ENCODE peak calls at places on chromosome 11, in nine cellular contexts. One of them, this sample, is unnamed.

GRCh38 chr11:107848345-107848744 is 10.2 kb downstream of the SLC35F2 start:
- DNase-seq in CD8-positive, alpha-beta memory T cell: no peak
- DNase-seq in effector CD4-positive, alpha-beta T cell: no peak
- DNase-seq in stimulated activated CD4-positive, alpha-beta T cell treated with anti-CD3 and anti-CD28 coated beads, Interleukin-12 subunit alpha, Interleukin-12 subunit beta, amount 100 ng/mL, for 48 hours: no peak
- DNase-seq in right lobe of liver: no peak
- DNase-seq in AML-193: no peak
- DNase-seq in NCI-H1436: no peak
- DNase-seq in aorta: no peak
- DNase-seq in HFF-Myc: no peak
- DNase-seq in this sample: no peak

GRCh38 chr11:10657308-10658271 is 36.0 kb downstream of the IRAG1 start:
- DNase-seq in CD8-positive, alpha-beta memory T cell: no peak
- DNase-seq in effector CD4-positive, alpha-beta T cell: no peak
- DNase-seq in stimulated activated CD4-positive, alpha-beta T cell treated with anti-CD3 and anti-CD28 coated beads, Interleukin-12 subunit alpha, Interleukin-12 subunit beta, amount 100 ng/mL, for 48 hours: no peak
- DNase-seq in right lobe of liver: no peak
- DNase-seq in AML-193: no peak
- DNase-seq in NCI-H1436: no peak
- DNase-seq in aorta: no peak
- DNase-seq in HFF-Myc: no peak
- DNase-seq in this sample: peak

GRCh38 chr11:46009647-46010046 is 87.2 kb downstream of the LARGE2 start:
- DNase-seq in CD8-positive, alpha-beta memory T cell: no peak
- DNase-seq in effector CD4-positive, alpha-beta T cell: no peak
- DNase-seq in stimulated activated CD4-positive, alpha-beta T cell treated with anti-CD3 and anti-CD28 coated beads, Interleukin-12 subunit alpha, Interleukin-12 subunit beta, amount 100 ng/mL, for 48 hours: no peak
- DNase-seq in right lobe of liver: no peak
- DNase-seq in AML-193: no peak
- DNase-seq in NCI-H1436: no peak
- DNase-seq in aorta: no peak
- DNase-seq in HFF-Myc: no peak
- DNase-seq in this sample: no peak

GRCh38 chr11:111206472-111206871 is 39.1 kb upstream of the POU2AF2 start:
- DNase-seq in CD8-positive, alpha-beta memory T cell: no peak
- DNase-seq in effector CD4-positive, alpha-beta T cell: no peak
- DNase-seq in stimulated activated CD4-positive, alpha-beta T cell treated with anti-CD3 and anti-CD28 coated beads, Interleukin-12 subunit alpha, Interleukin-12 subunit beta, amount 100 ng/mL, for 48 hours: no peak
- DNase-seq in right lobe of liver: no peak
- DNase-seq in AML-193: no peak
- DNase-seq in NCI-H1436: no peak
- DNase-seq in aorta: no peak
- DNase-seq in HFF-Myc: no peak
- DNase-seq in this sample: no peak

GRCh38 chr11:114179234-114179941 is 116.8 kb upstream of the NNMT start:
- DNase-seq in CD8-positive, alpha-beta memory T cell: no peak
- DNase-seq in effector CD4-positive, alpha-beta T cell: no peak
- DNase-seq in stimulated activated CD4-positive, alpha-beta T cell treated with anti-CD3 and anti-CD28 coated beads, Interleukin-12 subunit alpha, Interleukin-12 subunit beta, amount 100 ng/mL, for 48 hours: no peak
- DNase-seq in right lobe of liver: peak
- DNase-seq in AML-193: no peak
- DNase-seq in NCI-H1436: no peak
- DNase-seq in aorta: peak
- DNase-seq in HFF-Myc: no peak
- DNase-seq in this sample: no peak

GRCh38 chr11:102177974-102178631 is 67.9 kb downstream of the YAP1 start:
- DNase-seq in CD8-positive, alpha-beta memory T cell: no peak
- DNase-seq in effector CD4-positive, alpha-beta T cell: no peak
- DNase-seq in stimulated activated CD4-positive, alpha-beta T cell treated with anti-CD3 and anti-CD28 coated beads, Interleukin-12 subunit alpha, Interleukin-12 subunit beta, amount 100 ng/mL, for 48 hours: no peak
- DNase-seq in right lobe of liver: no peak
- DNase-seq in AML-193: peak
- DNase-seq in NCI-H1436: no peak
- DNase-seq in aorta: no peak
- DNase-seq in HFF-Myc: peak
- DNase-seq in this sample: no peak

GRCh38 chr11:64835616-64836447 is 8.6 kb downstream of the CDC42BPG start:
- DNase-seq in CD8-positive, alpha-beta memory T cell: no peak
- DNase-seq in effector CD4-positive, alpha-beta T cell: no peak
- DNase-seq in stimulated activated CD4-positive, alpha-beta T cell treated with anti-CD3 and anti-CD28 coated beads, Interleukin-12 subunit alpha, Interleukin-12 subunit beta, amount 100 ng/mL, for 48 hours: no peak
- DNase-seq in right lobe of liver: no peak
- DNase-seq in AML-193: no peak
- DNase-seq in NCI-H1436: no peak
- DNase-seq in aorta: no peak
- DNase-seq in HFF-Myc: no peak
- DNase-seq in this sample: no peak

GRCh38 chr11:25992254-25992653 is 339.7 kb upstream of the ANO3 start:
- DNase-seq in CD8-positive, alpha-beta memory T cell: no peak
- DNase-seq in effector CD4-positive, alpha-beta T cell: no peak
- DNase-seq in stimulated activated CD4-positive, alpha-beta T cell treated with anti-CD3 and anti-CD28 coated beads, Interleukin-12 subunit alpha, Interleukin-12 subunit beta, amount 100 ng/mL, for 48 hours: no peak
- DNase-seq in right lobe of liver: no peak
- DNase-seq in AML-193: no peak
- DNase-seq in NCI-H1436: no peak
- DNase-seq in aorta: no peak
- DNase-seq in HFF-Myc: no peak
- DNase-seq in this sample: no peak

GRCh38 chr11:95121687-95122086 is 32.0 kb downstream of the ENDOD1 start:
- DNase-seq in CD8-positive, alpha-beta memory T cell: no peak
- DNase-seq in effector CD4-positive, alpha-beta T cell: no peak
- DNase-seq in stimulated activated CD4-positive, alpha-beta T cell treated with anti-CD3 and anti-CD28 coated beads, Interleukin-12 subunit alpha, Interleukin-12 subunit beta, amount 100 ng/mL, for 48 hours: no peak
- DNase-seq in right lobe of liver: no peak
- DNase-seq in AML-193: no peak
- DNase-seq in NCI-H1436: no peak
- DNase-seq in aorta: no peak
- DNase-seq in HFF-Myc: no peak
- DNase-seq in this sample: no peak

GRCh38 chr11:32586576-32587190 is 3.1 kb downstream of the EIF3M start:
- DNase-seq in CD8-positive, alpha-beta memory T cell: no peak
- DNase-seq in effector CD4-positive, alpha-beta T cell: no peak
- DNase-seq in stimulated activated CD4-positive, alpha-beta T cell treated with anti-CD3 and anti-CD28 coated beads, Interleukin-12 subunit alpha, Interleukin-12 subunit beta, amount 100 ng/mL, for 48 hours: no peak
- DNase-seq in right lobe of liver: no peak
- DNase-seq in AML-193: peak
- DNase-seq in NCI-H1436: no peak
- DNase-seq in aorta: no peak
- DNase-seq in HFF-Myc: no peak
- DNase-seq in this sample: no peak

GRCh38 chr11:81211050-81211449 is 1522.6 kb downstream of the FAM181B start:
- DNase-seq in CD8-positive, alpha-beta memory T cell: no peak
- DNase-seq in effector CD4-positive, alpha-beta T cell: no peak
- DNase-seq in stimulated activated CD4-positive, alpha-beta T cell treated with anti-CD3 and anti-CD28 coated beads, Interleukin-12 subunit alpha, Interleukin-12 subunit beta, amount 100 ng/mL, for 48 hours: no peak
- DNase-seq in right lobe of liver: no peak
- DNase-seq in AML-193: no peak
- DNase-seq in NCI-H1436: no peak
- DNase-seq in aorta: no peak
- DNase-seq in HFF-Myc: no peak
- DNase-seq in this sample: no peak

GRCh38 chr11:82315093-82315492 is 418.6 kb downstream of the FAM181B start:
- DNase-seq in CD8-positive, alpha-beta memory T cell: no peak
- DNase-seq in effector CD4-positive, alpha-beta T cell: no peak
- DNase-seq in stimulated activated CD4-positive, alpha-beta T cell treated with anti-CD3 and anti-CD28 coated beads, Interleukin-12 subunit alpha, Interleukin-12 subunit beta, amount 100 ng/mL, for 48 hours: no peak
- DNase-seq in right lobe of liver: no peak
- DNase-seq in AML-193: no peak
- DNase-seq in NCI-H1436: no peak
- DNase-seq in aorta: peak
- DNase-seq in HFF-Myc: no peak
- DNase-seq in this sample: no peak

GRCh38 chr11:105282658-105283057 is 143.1 kb upstream of the CARD18 start:
- DNase-seq in CD8-positive, alpha-beta memory T cell: no peak
- DNase-seq in effector CD4-positive, alpha-beta T cell: no peak
- DNase-seq in stimulated activated CD4-positive, alpha-beta T cell treated with anti-CD3 and anti-CD28 coated beads, Interleukin-12 subunit alpha, Interleukin-12 subunit beta, amount 100 ng/mL, for 48 hours: no peak
- DNase-seq in right lobe of liver: no peak
- DNase-seq in AML-193: no peak
- DNase-seq in NCI-H1436: no peak
- DNase-seq in aorta: no peak
- DNase-seq in HFF-Myc: no peak
- DNase-seq in this sample: no peak

This sample was measured in stimulated activated naive B cell treated with anti-CD40 and anti-IgM and Interleukin-4, amounts not matched to agents 10 μg/mL and 1 μg/mL and 100 μg/mL, for 72 hours.